ENCODE peak calls at places on chromosome 16, in seven cellular contexts. R, V, M, P, B, N and Y are unnamed samples.

GRCh38 chr16:13112639-13113038 is 211.2 kb downstream of the SHISA9 start:
- DNase-seq in R (no peak), V (no peak), P (no peak), B (no peak), M (no peak), N (no peak), Y (no peak)

GRCh38 chr16:10619271-10619849 is 39.0 kb upstream of the EMP2 start:
- DNase-seq in R (no peak), B (peak), M (no peak), V (no peak), P (peak), N (no peak), Y (peak)

GRCh38 chr16:49756971-49757743 is 98.8 kb downstream of the ZNF423 start:
- DNase-seq in N (no peak), R (no peak), P (peak), V (no peak), B (peak), M (no peak), Y (no peak)

GRCh38 chr16:60031751-60032150 is 1297.6 kb upstream of the GOT2 start:
- DNase-seq in R (no peak), N (no peak), M (no peak), P (peak), V (no peak), B (no peak), Y (no peak)

GRCh38 chr16:30184430-30185140 is 1.2 kb downstream of the CORO1A start:
- DNase-seq in V (no peak), R (no peak), B (no peak), P (no peak), N (peak), M (no peak), Y (peak)

GRCh38 chr16:2388875-2389433 is 40.3 kb upstream of the CCNF start:
- DNase-seq in V (no peak), N (peak), M (no peak), P (peak), R (peak), B (no peak), Y (no peak)

GRCh38 chr16:28168991-28169554 is 42.7 kb downstream of the XPO6 start:
- DNase-seq in B (no peak), N (no peak), P (no peak), V (no peak), M (no peak), R (no peak), Y (no peak)

GRCh38 chr16:88381820-88382451 is 823 bp upstream of the ZNF469 start:
- DNase-seq in V (no peak), B (no peak), P (no peak), M (no peak), R (no peak), N (no peak), Y (peak)

GRCh38 chr16:9665851-9666271 is 516.4 kb downstream of the GRIN2A start:
- DNase-seq in N (no peak), P (no peak), R (no peak), M (no peak), B (peak), V (no peak), Y (no peak)

GRCh38 chr16:55662641-55663040 is 6.9 kb downstream of the SLC6A2 start:
- DNase-seq in N (no peak), B (no peak), R (no peak), M (no peak), V (no peak), P (no peak), Y (no peak)

GRCh38 chr16:10402975-10403374 is 17.1 kb downstream of the ATF7IP2 start:
- DNase-seq in V (no peak), M (no peak), B (no peak), P (no peak), R (no peak), N (no peak), Y (no peak)

GRCh38 chr16:77897038-77897437 is 108.7 kb downstream of the VAT1L start:
- DNase-seq in M (no peak), R (peak), V (no peak), N (no peak), P (peak), B (no peak), Y (no peak)

GRCh38 chr16:85308585-85309540 is 196.6 kb upstream of the CIBAR2 start:
- DNase-seq in N (no peak), R (no peak), P (no peak), V (no peak), M (no peak), B (no peak), Y (no peak)
- TF ChIP-seq CTCF in N (no peak), R (no peak), P (no peak), V (no peak), M (no peak), B (no peak), Y (no peak)

GRCh38 chr16:83926726-83927397 is 26.2 kb upstream of the OSGIN1 start:
- DNase-seq in P (peak), V (peak), B (peak), R (peak), N (peak), M (peak), Y (peak)

GRCh38 chr16:83923581-83924365 is 24.9 kb downstream of the MLYCD start:
- DNase-seq in P (no peak), B (no peak), N (no peak), V (no peak), M (no peak), R (no peak), Y (no peak)

GRCh38 chr16:83924686-83925085 is 25.8 kb downstream of the MLYCD start:
- DNase-seq in R (no peak), N (no peak), V (no peak), M (no peak), B (no peak), P (no peak), Y (no peak)

GRCh38 chr16:83925957-83926725 is 26.9 kb upstream of the OSGIN1 start:
- DNase-seq in M (no peak), V (no peak), N (no peak), P (no peak), R (no peak), B (no peak), Y (no peak)

DNA sequence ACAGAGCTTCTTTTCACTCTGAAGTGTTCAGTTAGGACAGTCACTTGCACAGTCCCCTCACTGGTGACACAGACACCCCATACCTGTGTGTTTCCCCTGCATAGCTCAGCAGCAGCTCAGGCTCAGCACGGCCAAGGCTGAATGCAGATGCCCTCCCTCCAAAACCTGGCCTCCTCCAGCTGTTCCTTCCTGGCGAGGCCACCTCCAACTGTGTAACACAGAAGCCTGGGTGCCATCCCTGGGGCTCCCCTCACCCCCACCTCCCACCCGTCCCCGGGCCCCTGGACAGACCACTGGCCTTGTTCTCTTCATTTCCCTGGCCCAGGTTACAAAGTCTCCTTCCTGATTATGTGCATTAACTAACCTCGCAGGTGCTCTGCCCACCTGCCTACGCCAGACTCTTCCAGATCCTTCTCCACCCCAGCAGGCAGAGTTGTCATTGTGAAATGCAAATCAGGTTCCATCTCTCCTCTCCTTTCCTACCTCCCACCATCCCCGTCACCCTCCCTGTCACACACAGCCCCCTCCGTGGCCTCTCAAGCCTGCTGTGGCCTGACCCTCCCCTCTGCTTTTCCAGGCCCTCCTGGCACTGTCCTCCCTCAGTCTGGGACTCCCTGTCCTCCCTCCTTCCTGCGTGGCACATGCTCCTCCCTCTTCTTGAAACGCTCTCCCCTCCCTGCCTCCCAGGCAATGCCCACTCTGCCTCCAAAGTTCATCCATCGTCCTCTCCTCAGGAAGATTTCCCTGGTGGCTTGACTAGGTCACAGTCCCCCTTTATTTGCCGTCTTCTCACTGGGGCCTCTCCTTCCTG is 26.4 kb downstream of the MLYCD start:
- DNase-seq in N (no peak), R (no peak), V (no peak), B (no peak), M (no peak), P (no peak), Y (no peak)
- TF ChIP-seq CTCF in N (no peak), R (no peak), V (no peak), B (no peak), M (no peak), P (no peak), Y (no peak)

DNA sequence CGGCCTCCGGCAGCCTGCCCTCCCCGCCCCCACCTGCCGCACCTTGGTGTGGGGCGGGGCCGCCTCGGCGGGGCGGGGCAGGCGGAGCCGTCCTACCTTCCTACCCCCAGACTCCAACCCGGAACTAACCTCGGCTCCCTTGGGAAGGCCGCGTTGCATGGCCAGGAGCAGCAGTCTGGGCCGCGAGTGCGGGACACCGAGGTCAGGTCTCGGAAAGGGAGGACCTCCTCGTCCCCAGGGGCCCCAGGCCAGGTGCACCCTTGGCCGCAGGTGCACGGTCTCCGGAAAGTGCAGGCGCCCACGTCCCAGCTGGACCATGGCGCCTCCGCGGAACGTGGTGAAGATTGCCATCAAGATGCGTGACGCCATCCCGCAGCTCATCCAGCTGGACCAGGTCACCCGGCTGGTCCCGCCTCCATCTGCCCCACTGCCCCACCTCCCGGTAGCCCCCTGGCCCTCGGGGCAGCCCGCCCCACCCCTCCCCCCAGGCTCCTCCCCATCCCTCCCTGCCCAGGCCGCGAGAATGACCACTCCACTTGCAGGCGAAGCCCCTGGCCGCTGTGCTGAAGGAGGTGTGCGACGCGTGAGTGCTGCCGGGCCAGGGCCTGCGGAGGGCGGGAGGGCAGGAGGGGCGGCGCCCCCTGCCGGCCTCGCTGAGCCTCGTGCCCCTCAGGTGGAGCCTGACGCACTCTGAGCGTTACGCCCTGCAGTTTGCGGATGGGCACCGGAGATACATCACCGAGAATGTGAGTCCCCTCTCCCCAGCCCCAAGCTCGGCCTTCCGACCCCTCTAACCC is at the start of gene ELMO3:
- DNase-seq in B (peak), P (no peak), M (no peak), R (no peak), V (no peak), N (no peak), Y (peak)
- TF ChIP-seq CTCF in B (peak), P (no peak), M (peak), R (peak), V (no peak), N (no peak), Y (peak)

DNA sequence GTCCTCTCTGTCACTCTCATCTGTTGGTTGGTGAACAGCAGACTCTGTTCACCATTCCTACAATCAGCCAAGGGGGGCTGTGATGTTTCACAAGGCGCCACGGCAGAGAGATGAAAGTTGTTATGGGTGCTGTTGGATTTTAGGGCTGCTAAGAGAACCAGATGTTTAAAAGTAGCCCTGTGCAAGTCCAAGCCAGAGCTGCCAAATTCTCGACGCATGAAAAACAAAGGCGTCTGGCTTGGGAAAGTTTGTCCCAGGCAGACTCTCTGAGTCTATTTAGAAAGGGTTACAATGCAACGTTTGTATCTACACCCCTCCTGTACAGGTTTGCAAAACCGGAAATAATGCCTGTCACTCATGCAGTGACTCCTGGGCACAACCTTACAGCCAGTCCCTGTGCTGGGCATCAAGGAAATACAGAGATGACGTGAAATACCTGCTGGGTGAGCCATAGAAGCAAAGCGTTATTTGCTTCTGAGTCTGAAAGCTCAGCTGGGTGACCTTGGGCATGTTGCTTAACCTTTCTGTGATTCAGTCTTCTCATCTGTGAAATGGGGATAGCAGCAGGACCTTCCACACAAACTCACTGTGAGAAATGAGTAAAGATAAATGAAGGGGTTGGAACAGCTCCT is 74.8 kb downstream of the XYLT1 start:
- DNase-seq in R (no peak), P (peak), M (no peak), V (no peak), B (no peak), N (no peak), Y (no peak)
- TF ChIP-seq CTCF in R (no peak), P (no peak), M (no peak), V (no peak), B (no peak), N (no peak), Y (no peak)

DNA sequence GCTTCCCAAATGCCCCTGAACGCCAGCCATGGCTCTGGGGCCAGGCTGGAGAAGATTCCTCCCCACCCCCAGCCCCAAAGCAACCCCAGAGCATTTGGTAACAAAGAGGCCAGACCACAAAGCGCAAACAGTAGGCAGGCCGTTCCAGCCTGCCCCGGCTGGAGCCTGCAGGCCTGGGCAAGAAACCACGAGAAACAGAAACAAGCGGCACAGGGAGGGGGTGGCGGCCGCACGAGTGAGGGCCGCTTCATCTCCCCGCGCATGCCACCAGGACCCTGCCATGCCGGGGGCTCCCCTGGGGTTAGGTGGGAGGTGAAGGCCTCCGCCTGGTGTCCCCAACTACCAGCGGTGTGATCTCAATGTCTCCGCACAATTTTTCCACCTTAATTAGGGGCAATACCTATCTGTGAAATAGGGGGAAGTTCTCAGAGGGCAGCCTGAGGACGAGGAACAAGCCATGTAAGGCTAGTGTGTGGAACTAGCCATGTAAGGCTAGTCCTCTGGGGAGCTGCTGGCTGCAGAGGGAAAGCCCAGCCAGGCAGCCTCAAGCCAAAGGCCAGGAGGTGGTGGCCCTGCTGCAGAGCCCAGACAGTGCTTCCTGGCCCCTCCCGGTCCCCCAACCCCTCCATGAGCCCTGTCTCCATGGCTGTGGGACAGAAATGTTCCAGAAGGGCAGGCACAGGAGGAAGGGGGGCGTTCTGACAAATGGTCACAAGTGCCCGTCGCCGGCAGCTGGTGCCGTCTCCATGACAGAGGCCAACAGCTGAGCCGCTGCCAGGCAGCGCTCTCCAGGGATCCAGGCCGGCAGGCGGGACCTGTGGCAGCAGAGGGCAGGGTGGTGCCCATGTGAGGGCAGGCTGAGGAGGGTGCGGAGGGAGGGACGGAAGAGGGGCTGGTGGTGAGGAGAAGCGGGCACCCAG is 14.5 kb upstream of the MTSS2 start:
- DNase-seq in R (no peak), V (no peak), B (peak), N (peak), M (no peak), P (no peak), Y (no peak)
- TF ChIP-seq CTCF in R (no peak), V (no peak), B (no peak), N (no peak), M (no peak), P (no peak), Y (no peak)